ENCODE peak calls at places on chromosomes 6 and 20, in four cellular contexts. One of them, this sample, is unnamed.

GRCh38 chr20:17895641-17896246 is 72.8 kb downstream of the SNX5 start:
- DNase-seq in epithelial cell of proximal tubule: no peak
- DNase-seq in OCI-LY7: no peak
- DNase-seq in stomach: no peak
- DNase-seq in this sample: no peak

GRCh38 chr20:52972190-52972937 is at the start of gene TSHZ2:
- DNase-seq in epithelial cell of proximal tubule: no peak
- DNase-seq in OCI-LY7: no peak
- DNase-seq in stomach: peak
- DNase-seq in this sample: peak

GRCh38 chr20:6231551-6231950 is 108.7 kb upstream of the FERMT1 start:
- DNase-seq in epithelial cell of proximal tubule: peak
- DNase-seq in OCI-LY7: no peak
- DNase-seq in stomach: no peak
- DNase-seq in this sample: no peak

GRCh38 chr20:39112196-39112743 is 150.1 kb downstream of the DHX35 start:
- DNase-seq in epithelial cell of proximal tubule: no peak
- DNase-seq in OCI-LY7: peak
- DNase-seq in stomach: peak
- DNase-seq in this sample: peak

GRCh38 chr6:74871757-74872156 is 334.1 kb downstream of the COL12A1 start:
- DNase-seq in epithelial cell of proximal tubule: no peak
- DNase-seq in OCI-LY7: no peak
- DNase-seq in stomach: no peak
- DNase-seq in this sample: no peak

GRCh38 chr6:49668083-49668511 is 31.5 kb upstream of the RHAG start:
- DNase-seq in epithelial cell of proximal tubule: no peak
- DNase-seq in OCI-LY7: no peak
- DNase-seq in stomach: no peak
- DNase-seq in this sample: peak

GRCh38 chr6:19382676-19383075 is 454.5 kb upstream of the ID4 start:
- DNase-seq in epithelial cell of proximal tubule: no peak
- DNase-seq in OCI-LY7: no peak
- DNase-seq in stomach: no peak
- DNase-seq in this sample: no peak

GRCh38 chr6:108203189-108204119 is 37.6 kb downstream of the NR2E1 start:
- DNase-seq in epithelial cell of proximal tubule: peak
- DNase-seq in OCI-LY7: no peak
- DNase-seq in stomach: no peak
- DNase-seq in this sample: no peak

GRCh38 chr6:170295519-170296422 is 4.9 kb upstream of the DLL1 start:
- DNase-seq in epithelial cell of proximal tubule: no peak
- DNase-seq in OCI-LY7: peak
- DNase-seq in stomach: peak
- DNase-seq in this sample: peak

GRCh38 chr20:49446808-49447207 is 35.7 kb downstream of the KCNB1 start:
- DNase-seq in epithelial cell of proximal tubule: no peak
- DNase-seq in OCI-LY7: no peak
- DNase-seq in stomach: peak
- DNase-seq in this sample: peak

GRCh38 chr20:38747495-38748096 is 664 bp upstream of the ACTR5 start:
- DNase-seq in epithelial cell of proximal tubule: no peak
- DNase-seq in OCI-LY7: no peak
- DNase-seq in stomach: no peak
- DNase-seq in this sample: no peak

GRCh38 chr6:44851176-44851575 is 463.7 kb downstream of the CDC5L start:
- DNase-seq in epithelial cell of proximal tubule: no peak
- DNase-seq in OCI-LY7: no peak
- DNase-seq in stomach: no peak
- DNase-seq in this sample: no peak

GRCh38 chr6:91376686-91377085 is 789.8 kb upstream of the MAP3K7 start:
- DNase-seq in epithelial cell of proximal tubule: no peak
- DNase-seq in OCI-LY7: no peak
- DNase-seq in stomach: peak
- DNase-seq in this sample: no peak

GRCh38 chr20:39825524-39825923 is 863.4 kb downstream of the DHX35 start:
- DNase-seq in epithelial cell of proximal tubule: no peak
- DNase-seq in OCI-LY7: no peak
- DNase-seq in stomach: no peak
- DNase-seq in this sample: no peak

GRCh38 chr6:110448846-110449544 is 27.4 kb downstream of the SLC22A16 start:
- DNase-seq in epithelial cell of proximal tubule: no peak
- DNase-seq in OCI-LY7: no peak
- DNase-seq in stomach: no peak
- DNase-seq in this sample: no peak

DNA sequence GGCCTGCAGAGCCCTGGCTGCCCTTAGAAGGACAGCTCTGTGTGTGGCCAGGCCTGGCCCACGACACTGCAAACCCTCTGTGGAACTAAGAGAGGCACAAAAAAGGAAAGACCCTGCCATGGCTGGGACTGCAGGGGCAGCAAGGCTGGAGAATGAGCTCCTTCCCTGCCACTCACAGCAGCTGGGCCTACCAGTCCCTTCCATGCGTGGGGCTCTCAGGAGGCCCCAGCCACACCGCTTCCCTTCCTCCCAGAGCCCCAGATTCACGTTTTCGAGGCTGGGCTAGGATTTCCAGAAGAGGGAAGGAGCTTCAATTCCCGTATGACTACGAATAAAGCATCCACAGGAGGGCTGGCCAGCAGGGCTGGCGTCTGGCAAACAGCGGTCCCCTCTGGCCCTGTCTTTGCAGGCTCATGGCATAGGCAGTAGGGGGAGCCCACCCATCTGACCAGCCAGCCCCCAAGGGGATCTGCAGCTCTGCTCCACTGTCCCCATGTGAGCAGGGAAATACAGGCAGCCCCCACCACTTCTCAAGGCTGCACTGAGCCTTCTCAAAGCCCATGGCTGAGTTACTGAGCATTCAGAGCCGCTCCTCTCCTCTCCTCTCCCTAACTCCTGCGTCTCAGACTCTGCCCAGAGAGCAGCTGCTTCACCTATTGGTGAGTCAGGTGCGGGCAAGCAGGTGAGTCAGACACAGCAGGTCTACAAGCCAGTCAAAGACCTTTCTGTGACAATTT is 53.1 kb downstream of the NINL start:
- DNase-seq in epithelial cell of proximal tubule: no peak
- DNase-seq in OCI-LY7: no peak
- DNase-seq in stomach: no peak
- DNase-seq in this sample: no peak
- TF ChIP-seq CTCF in epithelial cell of proximal tubule: peak
- TF ChIP-seq CTCF in OCI-LY7: no peak
- TF ChIP-seq CTCF in stomach: no peak
- TF ChIP-seq CTCF in this sample: no peak

DNA sequence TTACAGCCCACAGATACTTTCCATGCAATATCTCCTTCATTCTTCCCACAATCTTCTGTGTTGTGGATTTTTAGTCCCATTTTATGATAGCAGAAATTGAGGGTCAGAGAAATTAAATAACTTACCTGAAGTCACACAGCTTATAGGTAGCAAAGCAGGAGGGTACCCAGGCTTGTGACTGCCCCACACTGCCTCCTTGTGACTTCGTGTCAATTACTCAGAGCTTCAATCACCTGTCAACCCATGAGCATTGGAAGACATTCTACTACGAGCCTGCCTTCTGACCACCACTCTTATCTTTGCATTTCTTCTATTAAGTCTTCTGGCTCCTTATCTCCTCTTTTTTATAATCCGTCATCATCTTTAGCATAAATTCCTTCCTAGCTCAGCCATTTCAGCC is 71.6 kb upstream of the NRSN1 start:
- DNase-seq in epithelial cell of proximal tubule: no peak
- DNase-seq in OCI-LY7: no peak
- DNase-seq in stomach: no peak
- DNase-seq in this sample: no peak
- TF ChIP-seq CTCF in epithelial cell of proximal tubule: no peak
- TF ChIP-seq CTCF in OCI-LY7: no peak
- TF ChIP-seq CTCF in stomach: no peak
- TF ChIP-seq CTCF in this sample: peak

DNA sequence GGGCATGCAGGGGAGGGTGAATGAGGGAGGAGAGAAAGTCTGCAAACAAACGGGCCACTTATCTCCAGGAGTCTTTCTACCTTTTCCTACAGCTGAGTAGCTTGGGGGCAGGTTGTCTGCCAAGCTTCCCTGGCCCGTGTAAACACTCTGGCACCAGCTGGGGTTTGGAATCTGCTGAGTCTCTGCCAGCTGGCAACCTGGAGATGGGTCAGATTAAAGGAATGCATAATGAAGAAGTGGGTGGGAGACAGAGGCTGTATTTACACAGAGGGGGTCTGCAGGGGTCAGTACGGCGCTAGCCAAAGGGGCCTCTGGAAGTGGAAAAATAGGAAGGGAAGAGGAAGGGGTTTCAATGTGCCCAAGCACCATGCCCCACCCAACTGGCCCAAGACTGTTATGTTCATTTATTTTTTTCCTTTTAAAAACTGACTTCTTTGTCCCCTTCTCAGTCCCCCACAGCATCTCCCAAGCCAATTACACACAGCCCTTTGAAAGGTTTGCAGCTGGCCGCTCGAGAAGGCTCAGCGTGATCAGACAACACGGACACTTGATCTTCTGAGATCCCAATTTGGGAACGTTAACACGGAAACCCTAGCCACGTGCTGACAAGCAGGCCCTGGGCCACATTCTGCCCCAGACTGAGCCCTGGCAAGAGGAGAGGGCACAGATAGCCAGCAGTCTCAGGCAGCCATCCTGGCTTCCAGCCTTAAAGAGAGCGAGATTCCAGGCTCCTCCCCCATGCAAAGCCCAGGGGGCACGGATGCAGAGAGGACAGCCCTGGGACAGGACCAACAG is 25.2 kb downstream of the TRAM2 start:
- DNase-seq in epithelial cell of proximal tubule: peak
- DNase-seq in OCI-LY7: no peak
- DNase-seq in stomach: peak
- DNase-seq in this sample: peak
- TF ChIP-seq CTCF in epithelial cell of proximal tubule: no peak
- TF ChIP-seq CTCF in OCI-LY7: no peak
- TF ChIP-seq CTCF in stomach: no peak
- TF ChIP-seq CTCF in this sample: no peak

GRCh38 chr20:60268502-60268901 is 310.3 kb downstream of the CDH26 start:
- DNase-seq in epithelial cell of proximal tubule: no peak
- DNase-seq in OCI-LY7: no peak
- DNase-seq in stomach: no peak
- DNase-seq in this sample: no peak

GRCh38 chr20:60272790-60273189 is 314.6 kb downstream of the CDH26 start:
- DNase-seq in epithelial cell of proximal tubule: no peak
- DNase-seq in OCI-LY7: no peak
- DNase-seq in stomach: no peak
- DNase-seq in this sample: no peak

GRCh38 chr20:60269571-60270162 is 311.4 kb downstream of the CDH26 start:
- DNase-seq in epithelial cell of proximal tubule: no peak
- DNase-seq in OCI-LY7: no peak
- DNase-seq in stomach: no peak
- DNase-seq in this sample: no peak

GRCh38 chr20:60270341-60270740 is 312.1 kb downstream of the CDH26 start:
- DNase-seq in epithelial cell of proximal tubule: no peak
- DNase-seq in OCI-LY7: no peak
- DNase-seq in stomach: no peak
- DNase-seq in this sample: no peak

GRCh38 chr20:60271597-60271996 is 313.4 kb downstream of the CDH26 start:
- DNase-seq in epithelial cell of proximal tubule: no peak
- DNase-seq in OCI-LY7: no peak
- DNase-seq in stomach: no peak
- DNase-seq in this sample: no peak
- TF ChIP-seq CTCF in epithelial cell of proximal tubule: peak
- TF ChIP-seq CTCF in OCI-LY7: peak
- TF ChIP-seq CTCF in stomach: no peak
- TF ChIP-seq CTCF in this sample: peak

GRCh38 chr20:32777177-32777956 is 15.2 kb downstream of the DNMT3B start:
- DNase-seq in epithelial cell of proximal tubule: peak
- DNase-seq in OCI-LY7: no peak
- DNase-seq in stomach: peak
- DNase-seq in this sample: no peak

GRCh38 chr20:32780278-32780677 is 18.1 kb downstream of the DNMT3B start:
- DNase-seq in epithelial cell of proximal tubule: no peak
- DNase-seq in OCI-LY7: no peak
- DNase-seq in stomach: no peak
- DNase-seq in this sample: no peak

GRCh38 chr20:32780749-32781402 is 18.7 kb downstream of the DNMT3B start:
- DNase-seq in epithelial cell of proximal tubule: no peak
- DNase-seq in OCI-LY7: no peak
- DNase-seq in stomach: no peak
- DNase-seq in this sample: no peak

GRCh38 chr20:32775240-32775991 is 13.2 kb downstream of the DNMT3B start:
- DNase-seq in epithelial cell of proximal tubule: no peak
- DNase-seq in OCI-LY7: no peak
- DNase-seq in stomach: no peak
- DNase-seq in this sample: no peak

DNA sequence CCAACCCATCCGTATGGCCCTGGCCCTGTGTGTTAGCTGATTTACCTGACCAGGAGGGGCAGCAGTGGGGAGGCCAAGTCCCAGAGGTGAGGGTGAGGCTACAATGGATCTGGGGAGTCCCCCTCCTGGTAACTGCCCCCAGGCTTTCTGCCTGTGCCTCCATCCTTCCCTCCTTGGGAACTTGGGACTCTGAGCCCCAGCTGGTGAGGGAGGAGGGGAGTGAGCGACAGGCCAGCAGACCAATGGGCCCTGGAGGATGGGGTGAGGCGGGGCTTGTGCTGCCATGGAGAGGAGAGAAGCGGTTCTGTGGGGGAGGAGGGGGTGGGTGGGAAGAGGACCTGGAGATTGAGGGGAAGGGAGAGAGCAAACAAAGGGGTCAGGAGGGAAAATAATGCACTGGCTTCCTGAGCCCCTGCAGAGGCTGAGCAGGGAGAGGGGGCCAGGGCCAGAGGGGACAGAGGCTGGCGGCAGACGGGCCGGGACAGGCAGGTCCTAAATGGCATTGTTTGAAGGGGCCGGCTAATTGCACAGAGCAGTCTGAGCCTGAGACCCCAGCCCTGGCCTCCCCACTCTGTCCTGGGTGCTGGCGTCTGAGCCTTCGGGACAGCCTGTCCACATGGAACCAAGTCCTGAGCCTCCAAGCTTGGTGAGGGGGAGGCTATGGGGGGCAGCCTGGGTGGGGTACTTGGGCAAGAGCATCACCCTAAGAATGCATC is 17.5 kb downstream of the DNMT3B start:
- DNase-seq in epithelial cell of proximal tubule: no peak
- DNase-seq in OCI-LY7: no peak
- DNase-seq in stomach: no peak
- DNase-seq in this sample: no peak
- TF ChIP-seq CTCF in epithelial cell of proximal tubule: no peak
- TF ChIP-seq CTCF in OCI-LY7: no peak
- TF ChIP-seq CTCF in stomach: no peak
- TF ChIP-seq CTCF in this sample: no peak

GRCh38 chr6:67112120-67112519 is 1405.1 kb upstream of the EYS start:
- DNase-seq in epithelial cell of proximal tubule: no peak
- DNase-seq in OCI-LY7: no peak
- DNase-seq in stomach: no peak
- DNase-seq in this sample: no peak
- TF ChIP-seq CTCF in epithelial cell of proximal tubule: no peak
- TF ChIP-seq CTCF in OCI-LY7: no peak
- TF ChIP-seq CTCF in stomach: no peak
- TF ChIP-seq CTCF in this sample: no peak

GRCh38 chr6:115370202-115370601 is 690.5 kb downstream of the FRK start:
- DNase-seq in epithelial cell of proximal tubule: no peak
- DNase-seq in OCI-LY7: no peak
- DNase-seq in stomach: no peak
- DNase-seq in this sample: no peak
- TF ChIP-seq CTCF in epithelial cell of proximal tubule: no peak
- TF ChIP-seq CTCF in OCI-LY7: no peak
- TF ChIP-seq CTCF in stomach: no peak
- TF ChIP-seq CTCF in this sample: no peak

This sample was measured in hepatocyte.